ENCODE peak calls at places on chromosomes 2 and 18, in eight cellular contexts. U is K562; M is CD4-positive, alpha-beta T cell; Q is astrocyte; Z is GM23248; E is gastrocnemius medialis; S is suprapubic skin; R is PC-3. K is an unnamed sample.

GRCh38 chr2:204664708-204665121 is 119.4 kb downstream of the PARD3B start:
- DNase-seq in U (no peak), M (no peak), Q (peak), Z (peak), E (no peak), S (no peak), R (peak), K (no peak)

GRCh38 chr2:233026211-233026813 is 6.2 kb upstream of the NEU2 start:
- DNase-seq in U (no peak), M (no peak), Q (peak), Z (peak), E (no peak), S (no peak), R (peak), K (no peak)

GRCh38 chr2:120601566-120601965 is 134.1 kb upstream of the GLI2 start:
- DNase-seq in U (no peak), M (no peak), Q (no peak), Z (no peak), E (no peak), S (no peak), R (no peak), K (no peak)

GRCh38 chr2:47558116-47559078 is 155.4 kb downstream of the MSH2 start:
- DNase-seq in U (no peak), M (no peak), Q (peak), Z (peak), E (no peak), S (no peak), R (peak), K (no peak)

GRCh38 chr2:74671479-74671878 is 17.4 kb downstream of the SEMA4F start:
- DNase-seq in U (no peak), M (no peak), Q (peak), Z (peak), E (no peak), S (no peak), R (peak), K (no peak)

GRCh38 chr2:9474361-9475117 is at the start of gene IAH1:
- DNase-seq in U (no peak), M (peak), Q (peak), Z (peak), E (peak), S (no peak), R (peak), K (peak)

GRCh38 chr2:138415891-138416494 is 85.6 kb upstream of the SPOPL start:
- DNase-seq in U (no peak), M (no peak), Q (peak), Z (peak), E (no peak), S (no peak), R (peak), K (no peak)

GRCh38 chr2:132439703-132440398 is 23.2 kb downstream of the GPR39 start:
- DNase-seq in U (no peak), M (no peak), Q (peak), Z (peak), E (no peak), S (no peak), R (peak), K (no peak)

GRCh38 chr18:25164837-25165791 is 186.9 kb downstream of the ZNF521 start:
- DNase-seq in U (no peak), M (no peak), Q (peak), Z (peak), E (no peak), S (no peak), R (no peak), K (no peak)

GRCh38 chr18:13491138-13491537 is 235.2 kb downstream of the FAM210A start:
- DNase-seq in U (no peak), M (no peak), Q (no peak), Z (no peak), E (no peak), S (peak), R (no peak), K (no peak)

GRCh38 chr2:241052677-241053360 is 49.3 kb downstream of the MTERF4 start:
- DNase-seq in U (no peak), M (no peak), Q (no peak), Z (no peak), E (peak), S (peak), R (no peak), K (peak)

DNA sequence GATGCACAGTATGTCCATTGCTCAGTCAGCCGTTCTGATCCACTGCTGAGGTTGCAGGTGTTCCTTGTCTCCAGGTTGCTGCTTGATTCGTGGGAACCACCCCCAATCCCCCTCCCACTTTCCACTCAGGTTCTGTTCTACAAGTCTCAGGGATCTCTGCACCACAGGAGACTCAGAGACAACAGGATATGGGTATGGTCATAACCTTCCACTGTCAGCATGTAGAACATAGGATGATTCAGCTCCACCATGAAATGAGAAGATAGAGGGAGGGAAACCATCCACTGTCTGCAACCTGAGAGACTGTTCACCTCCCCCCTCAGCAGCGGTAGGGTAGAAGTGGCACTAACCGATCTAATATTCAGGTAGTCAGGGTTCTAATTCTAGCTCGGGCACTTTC is 19.0 kb upstream of the KLF7 start:
- DNase-seq in U (no peak), M (no peak), Q (peak), Z (peak), E (no peak), S (no peak), R (peak), K (no peak)
- H3K27ac ChIP-seq in U (no peak), M (no peak), Q (peak), Z (peak), E (no peak), S (no peak), R (peak), K (no peak)

GRCh38 chr2:19753314-19753713 is 148.5 kb downstream of the TTC32 start:
- DNase-seq in U (no peak), M (no peak), Q (no peak), Z (peak), E (no peak), S (no peak), R (no peak), K (no peak)

GRCh38 chr2:19757586-19757985 is 144.2 kb downstream of the TTC32 start:
- DNase-seq in U (no peak), M (no peak), Q (no peak), Z (no peak), E (no peak), S (no peak), R (no peak), K (no peak)

GRCh38 chr2:19752500-19752899 is 149.3 kb downstream of the TTC32 start:
- DNase-seq in U (no peak), M (no peak), Q (no peak), Z (no peak), E (no peak), S (no peak), R (no peak), K (no peak)

GRCh38 chr2:19753818-19754217 is 148.0 kb downstream of the TTC32 start:
- DNase-seq in U (no peak), M (no peak), Q (no peak), Z (no peak), E (no peak), S (no peak), R (no peak), K (no peak)

DNA sequence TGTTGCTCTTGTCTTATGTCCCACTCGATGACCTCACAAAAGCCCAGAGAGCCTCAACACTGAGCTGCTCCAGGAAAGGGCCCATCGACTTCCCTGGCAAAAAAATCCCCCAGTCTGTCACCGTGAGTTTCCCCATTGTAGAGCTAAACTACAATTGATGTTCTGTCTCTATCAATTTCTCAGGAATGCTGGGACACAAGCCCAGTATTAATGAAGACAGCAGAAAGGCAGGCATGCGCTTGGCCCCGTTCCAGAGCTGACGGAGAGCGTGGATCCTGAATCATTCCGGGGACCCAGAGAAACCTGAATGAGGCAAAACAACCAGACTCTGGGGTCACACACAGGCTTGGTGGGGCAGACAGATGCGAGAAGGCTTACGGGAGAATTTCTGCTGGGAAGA is 146.9 kb downstream of the TTC32 start:
- DNase-seq in U (no peak), M (no peak), Q (peak), Z (peak), E (no peak), S (peak), R (no peak), K (no peak)
- H3K27ac ChIP-seq in U (no peak), M (no peak), Q (no peak), Z (no peak), E (no peak), S (no peak), R (no peak), K (no peak)

DNA sequence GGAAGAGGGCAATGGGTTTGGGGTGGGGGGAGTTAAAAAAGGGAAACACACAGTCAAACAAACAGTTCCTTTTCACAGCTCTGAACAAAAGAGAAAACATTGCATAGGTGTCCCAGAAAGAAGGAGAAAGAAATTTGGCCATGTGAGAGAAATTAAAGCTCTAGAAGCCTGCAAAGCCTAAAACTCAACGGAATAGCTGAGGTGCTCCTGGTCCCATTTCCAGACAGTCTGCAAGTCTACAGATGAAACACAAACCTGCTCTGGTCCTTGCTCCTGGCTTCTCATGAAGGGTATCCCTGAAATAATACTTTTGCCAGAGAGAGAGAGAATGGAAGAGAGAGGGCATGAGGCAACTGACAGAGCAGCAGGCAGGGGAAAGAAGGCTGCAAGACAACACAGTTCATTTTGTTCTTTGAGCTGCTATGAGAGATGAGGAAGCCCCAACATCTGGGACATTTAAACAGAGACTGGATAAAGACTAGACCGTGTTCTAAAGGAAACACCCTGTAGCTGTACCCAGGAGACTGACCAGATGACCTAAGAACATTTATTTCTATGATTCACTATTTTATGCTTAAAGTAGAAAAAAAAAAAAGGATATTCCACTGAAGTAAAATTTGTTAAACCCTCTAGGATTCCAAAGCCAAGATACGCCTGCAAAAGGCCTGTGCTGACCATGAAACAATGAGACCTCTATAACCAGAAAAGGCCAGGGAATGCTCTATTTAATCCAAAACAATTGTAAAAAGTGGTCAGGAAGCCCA is 57.3 kb upstream of the CYP26B1 start:
- DNase-seq in U (no peak), M (no peak), Q (no peak), Z (peak), E (no peak), S (no peak), R (no peak), K (no peak)
- H3K27ac ChIP-seq in U (no peak), M (no peak), Q (no peak), Z (no peak), E (no peak), S (no peak), R (no peak), K (no peak)

GRCh38 chr18:32126538-32126937 is 34.9 kb downstream of the RNF138 start:
- DNase-seq in U (no peak), M (no peak), Q (no peak), Z (no peak), E (no peak), S (no peak), R (no peak), K (no peak)

DNA sequence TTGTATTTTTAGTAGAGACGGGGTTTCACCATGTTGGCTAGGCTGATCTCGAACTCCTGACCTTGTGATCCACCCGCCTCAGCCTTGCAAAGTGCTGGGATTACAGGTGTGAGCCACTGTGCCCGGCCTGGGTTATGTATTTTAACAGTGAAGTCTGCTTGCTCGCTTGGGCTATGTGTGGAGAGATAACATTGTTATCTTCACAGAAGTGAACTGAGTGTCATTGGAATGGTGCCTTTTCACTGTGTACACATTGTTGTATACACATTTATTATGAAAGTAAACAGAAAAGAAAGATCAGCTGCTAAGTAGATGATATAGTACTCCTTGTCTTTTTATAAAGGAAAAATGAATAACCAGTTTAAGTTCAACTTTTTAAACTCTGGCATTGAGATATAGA is 30.4 kb downstream of the RNF138 start:
- DNase-seq in U (no peak), M (no peak), Q (no peak), Z (no peak), E (no peak), S (no peak), R (no peak), K (no peak)
- H3K27ac ChIP-seq in U (no peak), M (no peak), Q (no peak), Z (no peak), E (no peak), S (no peak), R (no peak), K (no peak)

GRCh38 chr2:43221660-43222471 is 4.5 kb downstream of the ZFP36L2 start:
- DNase-seq in U (peak), M (peak), Q (peak), Z (peak), E (peak), S (peak), R (peak), K (peak)

GRCh38 chr2:43224131-43224570 is 2.3 kb downstream of the ZFP36L2 start:
- DNase-seq in U (peak), M (peak), Q (peak), Z (peak), E (peak), S (peak), R (peak), K (peak)

GRCh38 chr2:43222472-43223146 is 3.8 kb downstream of the ZFP36L2 start:
- DNase-seq in U (no peak), M (no peak), Q (peak), Z (peak), E (no peak), S (no peak), R (peak), K (no peak)

GRCh38 chr2:43224571-43225092 is 1.8 kb downstream of the ZFP36L2 start:
- DNase-seq in U (no peak), M (peak), Q (peak), Z (peak), E (no peak), S (no peak), R (peak), K (no peak)

DNA sequence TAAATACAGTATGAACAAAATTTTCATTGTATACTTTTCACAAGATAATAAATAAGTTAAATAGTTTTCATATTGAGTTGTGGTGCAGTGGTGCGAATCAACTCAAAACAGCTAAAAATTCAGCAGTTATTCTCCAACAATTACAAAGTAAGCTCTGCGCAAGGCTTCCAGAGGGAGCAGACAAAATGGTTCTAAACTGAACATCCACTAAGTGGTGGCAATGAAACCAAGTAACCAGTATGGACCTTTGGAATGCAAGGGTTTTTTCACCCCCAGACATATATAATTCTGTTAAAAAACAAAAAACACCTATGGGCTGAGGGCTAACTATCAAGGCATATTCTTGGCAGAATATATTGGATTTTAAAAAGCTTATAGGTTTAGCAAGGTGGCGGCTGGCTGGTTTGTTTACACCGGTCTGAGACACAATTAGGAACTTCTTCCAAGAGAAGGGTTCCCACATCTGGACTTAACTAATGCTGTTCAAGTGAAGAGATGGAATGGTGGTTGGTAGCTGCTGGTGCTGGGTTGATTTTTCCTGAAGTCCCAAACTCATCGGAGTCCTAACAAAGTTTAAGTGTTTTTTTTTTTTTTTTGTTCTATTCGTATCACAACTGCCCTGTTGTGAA is 2.9 kb downstream of the ZFP36L2 start:
- DNase-seq in U (no peak), M (no peak), Q (peak), Z (peak), E (no peak), S (no peak), R (peak), K (no peak)
- H3K27ac ChIP-seq in U (peak), M (peak), Q (peak), Z (peak), E (peak), S (peak), R (peak), K (peak)

DNA sequence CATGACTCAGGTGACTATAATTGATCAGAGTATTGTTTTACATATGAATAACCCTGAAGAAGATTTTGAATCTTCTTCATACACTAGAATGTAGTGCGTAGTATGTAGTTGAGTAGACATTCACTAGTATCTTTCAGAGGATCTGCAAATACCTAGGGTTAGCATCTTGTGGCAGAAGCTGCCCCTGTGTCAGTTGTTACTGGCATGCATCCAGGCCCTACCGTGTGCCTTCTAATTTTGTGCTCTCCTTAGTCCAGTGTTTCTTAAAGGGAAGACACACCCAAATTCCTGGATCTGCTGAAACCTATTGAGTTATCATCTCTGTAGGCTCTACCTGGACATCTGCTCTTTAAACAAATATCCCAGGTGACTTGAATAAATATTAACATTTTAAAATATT is 99.7 kb upstream of the SERTAD2 start:
- DNase-seq in U (no peak), M (no peak), Q (no peak), Z (no peak), E (no peak), S (no peak), R (peak), K (no peak)
- H3K27ac ChIP-seq in U (no peak), M (no peak), Q (no peak), Z (no peak), E (peak), S (no peak), R (no peak), K (no peak)

DNA sequence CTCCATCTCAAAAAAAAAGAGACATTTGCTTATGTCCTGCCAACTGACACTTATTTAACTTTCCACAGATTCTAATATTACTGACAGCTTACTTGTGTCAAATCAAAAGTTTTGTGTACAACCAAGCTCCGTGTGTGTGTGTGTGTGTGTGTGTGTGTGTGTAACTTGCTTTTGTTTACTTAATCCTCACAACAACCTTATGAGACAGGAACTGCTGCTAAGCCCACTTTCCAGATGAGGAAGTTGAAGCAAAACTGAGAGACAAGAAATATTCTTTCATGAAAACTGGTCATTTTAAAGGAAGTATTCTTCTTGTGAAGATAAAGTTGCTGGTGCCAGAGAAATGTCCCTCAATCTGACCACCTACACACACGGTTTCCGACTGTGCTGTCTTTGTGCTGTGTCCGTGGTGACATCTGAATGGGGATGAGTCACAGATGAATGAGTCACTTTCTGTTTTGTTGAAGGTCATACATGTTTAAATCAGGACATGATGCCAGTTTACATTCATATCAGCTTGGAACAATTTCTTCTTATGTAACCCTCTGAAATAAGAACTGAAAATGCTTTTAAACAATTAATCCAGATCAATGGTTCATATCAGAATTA is 95.3 kb downstream of the THNSL2 start:
- DNase-seq in U (peak), M (no peak), Q (no peak), Z (peak), E (no peak), S (no peak), R (peak), K (no peak)
- H3K27ac ChIP-seq in U (no peak), M (no peak), Q (no peak), Z (no peak), E (no peak), S (no peak), R (no peak), K (no peak)

K was measured in tibial artery.